ENCODE peak calls at places on chromosome 11, in eight cellular contexts. O, E, F, K, S, D, T and B are unnamed samples.

GRCh38 chr11:326842-327580 is 6.4 kb upstream of the IFITM3 start:
- DNase-seq in D (no peak), E (peak; percentile 89), K (no peak), O (peak; percentile 87), F (peak; percentile 81), S (peak; percentile 81), T (no peak), B (peak; percentile 87)

GRCh38 chr11:11243258-11243789 is 109.7 kb downstream of the CSNK2A3 start:
- DNase-seq in D (no peak), O (no peak), T (no peak), F (peak; percentile 72), S (no peak), K (no peak), E (peak; percentile 51), B (peak; percentile 84)

GRCh38 chr11:63920870-63921417 is 4.0 kb upstream of the RCOR2 start:
- DNase-seq in D (no peak), S (no peak), T (no peak), K (no peak), F (peak; percentile 31), O (no peak), E (no peak), B (no peak)

GRCh38 chr11:23112987-23113886 is 253.0 kb upstream of the CCDC179 start:
- DNase-seq in S (no peak), O (no peak), D (peak; percentile 73), T (no peak), F (no peak), E (no peak), K (no peak), B (no peak)

GRCh38 chr11:29260939-29261705 is 755.7 kb downstream of the KCNA4 start:
- DNase-seq in T (no peak), E (no peak), K (no peak), S (no peak), F (no peak), O (no peak), D (peak; percentile 59), B (no peak)

GRCh38 chr11:67466962-67467771 is 1.9 kb downstream of the TMEM134 start:
- DNase-seq in O (peak; percentile 12), K (no peak), D (no peak), E (no peak), S (no peak), F (no peak), T (no peak), B (no peak)

GRCh38 chr11:2812371-2812991 is 73.1 kb downstream of the CDKN1C start:
- DNase-seq in S (no peak), E (no peak), D (no peak), K (no peak), T (no peak), F (peak; percentile 73), O (no peak), B (no peak)

GRCh38 chr11:132202621-132203020 is 832.2 kb downstream of the NTM start:
- DNase-seq in S (no peak), F (no peak), K (no peak), T (peak; percentile 32), O (no peak), D (no peak), E (no peak), B (no peak)

GRCh38 chr11:62552465-62552782 is 5.8 kb upstream of the AHNAK start:
- DNase-seq in O (no peak), D (peak; percentile 39), F (no peak), S (no peak), T (no peak), E (no peak), K (no peak), B (no peak)

GRCh38 chr11:45409587-45409986 is 123.4 kb upstream of the SYT13 start:
- DNase-seq in D (no peak), O (no peak), K (no peak), T (no peak), F (no peak), S (no peak), E (no peak), B (no peak)

GRCh38 chr11:113281052-113281725 is 33.2 kb upstream of the TTC12 start:
- DNase-seq in D (no peak), O (no peak), K (no peak), S (no peak), T (no peak), F (no peak), E (no peak), B (no peak)

GRCh38 chr11:29989181-29989580 is 27.6 kb downstream of the KCNA4 start:
- DNase-seq in K (no peak), T (no peak), D (no peak), S (no peak), E (no peak), O (no peak), F (no peak), B (no peak)

GRCh38 chr11:8263109-8263768 is 439 bp downstream of the LMO1 start:
- DNase-seq in E (no peak), K (no peak), S (no peak), O (no peak), F (no peak), T (no peak), D (no peak), B (no peak)

GRCh38 chr11:63917685-63918523 is 940 bp upstream of the RCOR2 start:
- DNase-seq in T (no peak), S (no peak), E (peak; percentile 76), F (peak; percentile 71), O (no peak), K (peak; percentile 38), D (peak; percentile 21), B (peak; percentile 87)

GRCh38 chr11:18522388-18522787 is 4.4 kb downstream of the TSG101 start:
- DNase-seq in D (peak; percentile 20), E (no peak), T (no peak), F (no peak), S (no peak), K (no peak), O (no peak), B (no peak)

GRCh38 chr11:34308821-34309585 is 48.8 kb downstream of the ABTB2 start:
- DNase-seq in E (no peak), O (no peak), F (no peak), D (peak; percentile 34), K (no peak), T (no peak), S (no peak), B (no peak)

GRCh38 chr11:110952150-110952549 is 239.9 kb upstream of the ARHGAP20 start:
- DNase-seq in K (no peak), O (no peak), S (no peak), D (no peak), E (no peak), F (no peak), T (no peak), B (no peak)

GRCh38 chr11:103338621-103339484 is 229.6 kb downstream of the DYNC2H1 start:
- DNase-seq in T (no peak), S (no peak), D (peak; percentile 3), E (no peak), O (no peak), F (no peak), K (no peak), B (no peak)

GRCh38 chr11:2464451-2465165 is 19.8 kb downstream of the KCNQ1 start:
- DNase-seq in F (no peak), T (no peak), D (no peak), S (no peak), O (no peak), K (no peak), E (peak; percentile 34), B (peak; percentile 52)

GRCh38 chr11:121892131-121892681 is 223.8 kb downstream of the BLID start:
- DNase-seq in S (no peak), T (peak; percentile 85), D (no peak), K (no peak), O (no peak), E (no peak), F (peak; percentile 42), B (no peak)

GRCh38 chr11:11989774-11990744 is 18.4 kb downstream of the DKK3 start:
- DNase-seq in S (no peak), F (no peak), E (peak; percentile 22), K (no peak), D (no peak), T (no peak), O (no peak), B (no peak)

GRCh38 chr11:8693010-8693551 is 10.5 kb downstream of the RPL27A start:
- DNase-seq in S (no peak), E (no peak), D (no peak), T (no peak), F (no peak), K (no peak), O (no peak), B (peak; percentile 29)

GRCh38 chr11:5343474-5344335 is at the start of gene OR51B5:
- DNase-seq in S (no peak), K (no peak), D (no peak), T (no peak), O (no peak), F (no peak), E (no peak), B (no peak)

GRCh38 chr11:44964526-44965209 is 14.0 kb upstream of the TP53I11 start:
- DNase-seq in F (no peak), D (no peak), T (no peak), O (no peak), S (no peak), E (no peak), K (no peak), B (no peak)

GRCh38 chr11:123251656-123252344 is 56.8 kb upstream of the CLMP start:
- DNase-seq in O (no peak), D (no peak), E (peak; percentile 79), F (peak; percentile 71), K (no peak), T (no peak), S (no peak), B (peak; percentile 77)

GRCh38 chr11:70066628-70067027 is 11.5 kb upstream of the ANO1 start:
- DNase-seq in E (peak; percentile 36), S (no peak), F (no peak), O (no peak), K (no peak), T (no peak), D (no peak), B (peak; percentile 70)

GRCh38 chr11:12075822-12076821 is 34.3 kb upstream of the MICAL2 start:
- DNase-seq in K (no peak), S (no peak), E (no peak), F (peak; percentile 40), D (no peak), T (peak; percentile 100), O (no peak), B (peak; percentile 91)

GRCh38 chr11:18611196-18611595 is 11.6 kb downstream of the MISFA start:
- DNase-seq in E (no peak), T (no peak), F (no peak), D (no peak), O (no peak), K (no peak), S (no peak), B (no peak)

GRCh38 chr11:122711831-122712378 is 56.4 kb downstream of the UBASH3B start:
- DNase-seq in F (no peak), E (no peak), D (no peak), O (no peak), S (no peak), T (no peak), K (no peak), B (no peak)

GRCh38 chr11:134398079-134398444 is 14.0 kb downstream of the B3GAT1 start:
- DNase-seq in D (no peak), O (no peak), E (no peak), T (no peak), S (no peak), K (no peak), F (no peak), B (no peak)

GRCh38 chr11:21511835-21512440 is 680.9 kb upstream of the ANO5 start:
- DNase-seq in S (no peak), K (no peak), E (peak; percentile 46), D (peak; percentile 83), F (peak; percentile 23), O (no peak), T (no peak), B (no peak)

GRCh38 chr11:77821349-77821851 is 456 bp downstream of the AAMDC start:
- DNase-seq in S (no peak), K (no peak), O (peak; percentile 23), F (peak; percentile 22), T (no peak), E (peak; percentile 46), D (peak; percentile 14), B (peak; percentile 78)

GRCh38 chr11:44632466-44633123 is 67.1 kb downstream of the CD82 start:
- DNase-seq in K (no peak), D (peak; percentile 40), E (peak; percentile 41), O (no peak), S (no peak), T (no peak), F (peak; percentile 48), B (peak; percentile 50)